ENCODE peak calls at places on chromosomes 11 and 22, in eight cellular contexts. Q, N, C, E, T, G, P and S are unnamed samples.

GRCh38 chr11:73907191-73907590 is 30.4 kb downstream of the PAAF1 start:
- DNase-seq in Q (no peak), N (peak; percentile 64), C (no peak), E (peak; percentile 17), T (peak; percentile 56), G (peak; percentile 50), P (peak; percentile 73), S (no peak)

GRCh38 chr11:122711831-122712378 is 56.4 kb downstream of the UBASH3B start:
- DNase-seq in Q (no peak), N (no peak), C (peak; percentile 29), E (no peak), T (no peak), G (no peak), P (peak; percentile 33), S (peak; percentile 73)

GRCh38 chr11:17855531-17856290 is 121.1 kb downstream of the KCNC1 start:
- DNase-seq in Q (no peak), N (no peak), C (no peak), E (no peak), T (no peak), G (no peak), P (no peak), S (no peak)

GRCh38 chr11:67277231-67277961 is 11.1 kb downstream of the GRK2 start:
- DNase-seq in Q (peak; percentile 93), N (peak; percentile 65), C (peak; percentile 73), E (no peak), T (peak; percentile 91), G (peak; percentile 94), P (peak; percentile 72), S (no peak)

GRCh38 chr22:23074451-23074850 is 4.1 kb downstream of the GNAZ start:
- DNase-seq in Q (no peak), N (no peak), C (no peak), E (no peak), T (no peak), G (no peak), P (no peak), S (no peak)

GRCh38 chr11:125164422-125165110 is at the start of gene PKNOX2:
- DNase-seq in Q (peak; percentile 37), N (peak; percentile 34), C (peak; percentile 85), E (peak; percentile 71), T (peak; percentile 87), G (peak; percentile 70), P (peak; percentile 68), S (no peak)

GRCh38 chr11:44563716-44564115 is 1.7 kb upstream of the CD82 start:
- DNase-seq in Q (no peak), N (peak; percentile 68), C (no peak), E (no peak), T (peak; percentile 26), G (no peak), P (no peak), S (no peak)

GRCh38 chr11:47593492-47593933 is 698 bp downstream of the C1QTNF4 start:
- DNase-seq in Q (no peak), N (no peak), C (no peak), E (no peak), T (no peak), G (no peak), P (no peak), S (no peak)

GRCh38 chr11:61718613-61719302 is 33.7 kb upstream of the MYRF start:
- DNase-seq in Q (no peak), N (peak; percentile 51), C (no peak), E (no peak), T (peak; percentile 89), G (no peak), P (peak; percentile 81), S (no peak)

GRCh38 chr11:76629853-76630599 is 40.5 kb downstream of the LRRC32 start:
- DNase-seq in Q (no peak), N (peak; percentile 40), C (no peak), E (no peak), T (peak; percentile 71), G (peak; percentile 20), P (peak; percentile 27), S (peak; percentile 88)

GRCh38 chr11:12205330-12205729 is 94.9 kb downstream of the MICAL2 start:
- DNase-seq in Q (no peak), N (peak; percentile 86), C (no peak), E (no peak), T (no peak), G (no peak), P (peak; percentile 79), S (no peak)

GRCh38 chr22:27881404-27881803 is 37.7 kb downstream of the PITPNB start:
- DNase-seq in Q (no peak), N (peak; percentile 37), C (peak; percentile 87), E (no peak), T (peak; percentile 20), G (no peak), P (no peak), S (no peak)